ENCODE peak calls at places on chromosome 5, in six cellular contexts. Q is posterior cingulate gyrus, T is kidney epithelial cell, R is PC-9, K is natural killer cell, J is fibroblast of mammary gland. A is an unnamed sample.

GRCh38 chr5:16931334-16932110 is 4.6 kb downstream of the MYO10 start:
- DNase-seq in Q (no peak), T (no peak), R (no peak), K (no peak), J (peak; percentile 19), A (no peak)

GRCh38 chr5:14040542-14040941 is 96.1 kb upstream of the DNAH5 start:
- DNase-seq in Q (no peak), T (no peak), R (no peak), K (no peak), J (peak; percentile 59), A (no peak)

GRCh38 chr5:119397518-119398380 is 41.9 kb downstream of the TNFAIP8 start:
- DNase-seq in Q (no peak), T (no peak), R (no peak), K (no peak), J (peak; percentile 83), A (peak; percentile 21)

GRCh38 chr5:57366744-57367143 is 115.9 kb downstream of the ACTBL2 start:
- DNase-seq in Q (no peak), T (no peak), R (peak; percentile 98), K (no peak), J (peak; percentile 29), A (no peak)

GRCh38 chr5:2895876-2896275 is 144.4 kb upstream of the IRX2 start:
- DNase-seq in Q (no peak), T (no peak), R (no peak), K (no peak), J (no peak), A (no peak)

GRCh38 chr5:115545065-115545882 is 699 bp upstream of the FEM1C start:
- DNase-seq in Q (no peak), T (no peak), R (no peak), K (no peak), J (peak; percentile 70), A (no peak)

GRCh38 chr5:33523208-33523771 is 82.5 kb downstream of the TARS1 start:
- DNase-seq in Q (no peak), T (no peak), R (no peak), K (no peak), J (no peak), A (no peak)

GRCh38 chr5:153658606-153659005 is 168.1 kb downstream of the GRIA1 start:
- DNase-seq in Q (no peak), T (no peak), R (no peak), K (no peak), J (no peak), A (peak; percentile 88)

GRCh38 chr5:131393498-131393968 is 129.7 kb downstream of the CDC42SE2 start:
- DNase-seq in Q (no peak), T (peak; percentile 61), R (no peak), K (no peak), J (peak; percentile 38), A (no peak)

GRCh38 chr5:35626108-35626507 is 8.4 kb downstream of the SPEF2 start:
- DNase-seq in Q (no peak), T (no peak), R (no peak), K (no peak), J (peak; percentile 18), A (no peak)

GRCh38 chr5:38341641-38342040 is 83.3 kb downstream of the EGFLAM start:
- DNase-seq in Q (no peak), T (peak; percentile 48), R (no peak), K (no peak), J (no peak), A (no peak)

GRCh38 chr5:93649234-93649900 is 66.3 kb downstream of the NR2F1 start:
- DNase-seq in Q (no peak), T (no peak), R (no peak), K (no peak), J (no peak), A (no peak)

GRCh38 chr5:128649183-128649582 is 111.1 kb upstream of the FBN2 start:
- DNase-seq in Q (no peak), T (no peak), R (no peak), K (no peak), J (peak; percentile 72), A (no peak)

GRCh38 chr5:85896499-85896898 is 721.2 kb upstream of the COX7C start:
- DNase-seq in Q (no peak), T (no peak), R (no peak), K (no peak), J (no peak), A (no peak)

GRCh38 chr5:157324237-157324636 is 58.3 kb downstream of the CYFIP2 start:
- DNase-seq in Q (no peak), T (no peak), R (no peak), K (no peak), J (no peak), A (no peak)

GRCh38 chr5:158777647-158778368 is 321.9 kb downstream of the EBF1 start:
- DNase-seq in Q (no peak), T (no peak), R (no peak), K (no peak), J (no peak), A (no peak)

GRCh38 chr5:73370076-73370475 is 78.5 kb downstream of the FOXD1 start:
- DNase-seq in Q (no peak), T (no peak), R (no peak), K (no peak), J (no peak), A (no peak)

GRCh38 chr5:160565376-160565775 is 143.7 kb downstream of the PTTG1 start:
- DNase-seq in Q (no peak), T (no peak), R (no peak), K (no peak), J (no peak), A (no peak)

GRCh38 chr5:66850354-66851075 is 254.3 kb downstream of the MAST4 start:
- DNase-seq in Q (no peak), T (no peak), R (no peak), K (no peak), J (peak; percentile 72), A (no peak)

GRCh38 chr5:134436523-134437339 is 25.1 kb upstream of the CDKN2AIPNL start:
- DNase-seq in Q (peak; percentile 58), T (peak; percentile 75), R (peak; percentile 91), K (peak; percentile 50), J (peak; percentile 96), A (peak; percentile 69)

GRCh38 chr5:68529581-68529980 is 314.0 kb downstream of the PIK3R1 start:
- DNase-seq in Q (no peak), T (no peak), R (no peak), K (no peak), J (peak; percentile 63), A (no peak)

GRCh38 chr5:103340717-103341397 is 82.3 kb downstream of the MACIR start:
- DNase-seq in Q (no peak), T (no peak), R (no peak), K (no peak), J (no peak), A (no peak)

GRCh38 chr5:96427823-96428222 is 5.2 kb downstream of the PCSK1 start:
- DNase-seq in Q (no peak), T (no peak), R (no peak), K (no peak), J (peak; percentile 33), A (no peak)

GRCh38 chr5:56278267-56278826 is 45.2 kb upstream of the ANKRD55 start:
- DNase-seq in Q (no peak), T (peak; percentile 93), R (no peak), K (no peak), J (peak; percentile 74), A (peak; percentile 81)

GRCh38 chr5:147731708-147732551 is 50.6 kb downstream of the JAKMIP2 start:
- DNase-seq in Q (no peak), T (no peak), R (no peak), K (no peak), J (no peak), A (no peak)

GRCh38 chr5:14675865-14676300 is 11.4 kb downstream of the OTULIN start:
- DNase-seq in Q (no peak), T (no peak), R (no peak), K (no peak), J (no peak), A (no peak)

GRCh38 chr5:61304611-61305369 is 27.3 kb upstream of the ZSWIM6 start:
- DNase-seq in Q (no peak), T (no peak), R (peak; percentile 97), K (no peak), J (peak; percentile 94), A (peak; percentile 80)